ENCODE peak calls at places on chromosome 11, in five cellular contexts. One of them, this sample, is unnamed.

GRCh38 chr11:134069426-134069921 is 602 bp downstream of the JAM3 start:
- DNase-seq in H1: no peak
- DNase-seq in H9: no peak
- DNase-seq in IMR-90: peak; percentile 31
- DNase-seq in neuronal stem cell: no peak
- DNase-seq in this sample: no peak

GRCh38 chr11:116144387-116144958 is 628.3 kb downstream of the BUD13 start:
- DNase-seq in H1: no peak
- DNase-seq in H9: peak; percentile 67
- DNase-seq in IMR-90: no peak
- DNase-seq in neuronal stem cell: no peak
- DNase-seq in this sample: no peak

GRCh38 chr11:75966546-75967287 is 151.7 kb downstream of the UVRAG start:
- DNase-seq in H1: no peak
- DNase-seq in H9: no peak
- DNase-seq in IMR-90: peak; percentile 84
- DNase-seq in neuronal stem cell: no peak
- DNase-seq in this sample: peak; percentile 86

GRCh38 chr11:19378814-19379213 is 138.1 kb upstream of the E2F8 start:
- DNase-seq in H1: no peak
- DNase-seq in H9: no peak
- DNase-seq in IMR-90: no peak
- DNase-seq in neuronal stem cell: no peak
- DNase-seq in this sample: no peak

GRCh38 chr11:44531636-44532035 is 33.8 kb upstream of the CD82 start:
- DNase-seq in H1: no peak
- DNase-seq in H9: no peak
- DNase-seq in IMR-90: no peak
- DNase-seq in neuronal stem cell: no peak
- DNase-seq in this sample: no peak

GRCh38 chr11:79393362-79394043 is 47.3 kb downstream of the TENM4 start:
- DNase-seq in H1: peak; percentile 27
- DNase-seq in H9: peak; percentile 74
- DNase-seq in IMR-90: no peak
- DNase-seq in neuronal stem cell: no peak
- DNase-seq in this sample: no peak

GRCh38 chr11:36362902-36363301 is 66.8 kb downstream of the PRR5L start:
- DNase-seq in H1: no peak
- DNase-seq in H9: no peak
- DNase-seq in IMR-90: peak; percentile 67
- DNase-seq in neuronal stem cell: no peak
- DNase-seq in this sample: peak; percentile 52

GRCh38 chr11:1782026-1782696 is 18.4 kb upstream of the CTSD start:
- DNase-seq in H1: no peak
- DNase-seq in H9: no peak
- DNase-seq in IMR-90: no peak
- DNase-seq in neuronal stem cell: no peak
- DNase-seq in this sample: peak; percentile 12

GRCh38 chr11:79413258-79413657 is 27.6 kb downstream of the TENM4 start:
- DNase-seq in H1: no peak
- DNase-seq in H9: peak; percentile 70
- DNase-seq in IMR-90: peak; percentile 94
- DNase-seq in neuronal stem cell: peak; percentile 15
- DNase-seq in this sample: no peak

GRCh38 chr11:15006139-15006759 is 34.1 kb upstream of the CALCA start:
- DNase-seq in H1: no peak
- DNase-seq in H9: peak; percentile 27
- DNase-seq in IMR-90: peak; percentile 46
- DNase-seq in neuronal stem cell: no peak
- DNase-seq in this sample: peak; percentile 73

GRCh38 chr11:101797335-101797734 is 117.5 kb upstream of the CEP126 start:
- DNase-seq in H1: no peak
- DNase-seq in H9: no peak
- DNase-seq in IMR-90: peak; percentile 70
- DNase-seq in neuronal stem cell: no peak
- DNase-seq in this sample: no peak

GRCh38 chr11:130778026-130778425 is 138.3 kb downstream of the SNX19 start:
- DNase-seq in H1: no peak
- DNase-seq in H9: no peak
- DNase-seq in IMR-90: no peak
- DNase-seq in neuronal stem cell: no peak
- DNase-seq in this sample: no peak

GRCh38 chr11:72629266-72629665 is 45.0 kb downstream of the PDE2A start:
- DNase-seq in H1: no peak
- DNase-seq in H9: no peak
- DNase-seq in IMR-90: no peak
- DNase-seq in neuronal stem cell: no peak
- DNase-seq in this sample: no peak

GRCh38 chr11:921921-922678 is 3.6 kb upstream of the AP2A2 start:
- DNase-seq in H1: no peak
- DNase-seq in H9: no peak
- DNase-seq in IMR-90: no peak
- DNase-seq in neuronal stem cell: no peak
- DNase-seq in this sample: no peak

GRCh38 chr11:94595061-94595460 is 27.9 kb downstream of the PIWIL4 start:
- DNase-seq in H1: no peak
- DNase-seq in H9: no peak
- DNase-seq in IMR-90: no peak
- DNase-seq in neuronal stem cell: no peak
- DNase-seq in this sample: no peak

GRCh38 chr11:761526-762108 is 14.4 kb downstream of the TALDO1 start:
- DNase-seq in H1: no peak
- DNase-seq in H9: no peak
- DNase-seq in IMR-90: no peak
- DNase-seq in neuronal stem cell: no peak
- DNase-seq in this sample: no peak

GRCh38 chr11:60905551-60906113 is 753 bp downstream of the PRPF19 start:
- DNase-seq in H1: no peak
- DNase-seq in H9: no peak
- DNase-seq in IMR-90: peak; percentile 78
- DNase-seq in neuronal stem cell: no peak
- DNase-seq in this sample: peak; percentile 45

GRCh38 chr11:120413480-120413879 is 77.3 kb downstream of the ARHGEF12 start:
- DNase-seq in H1: no peak
- DNase-seq in H9: no peak
- DNase-seq in IMR-90: peak; percentile 85
- DNase-seq in neuronal stem cell: no peak
- DNase-seq in this sample: no peak

GRCh38 chr11:66722745-66723651 is 6.0 kb downstream of the SPTBN2 start:
- DNase-seq in H1: no peak
- DNase-seq in H9: no peak
- DNase-seq in IMR-90: no peak
- DNase-seq in neuronal stem cell: no peak
- DNase-seq in this sample: no peak

GRCh38 chr11:14386895-14387480 is 28.0 kb upstream of the RRAS2 start:
- DNase-seq in H1: peak; percentile 15
- DNase-seq in H9: peak; percentile 78
- DNase-seq in IMR-90: peak; percentile 89
- DNase-seq in neuronal stem cell: peak; percentile 70
- DNase-seq in this sample: peak; percentile 84

GRCh38 chr11:44731685-44732411 is 5.1 kb downstream of the TSPAN18 start:
- DNase-seq in H1: no peak
- DNase-seq in H9: peak; percentile 60
- DNase-seq in IMR-90: no peak
- DNase-seq in neuronal stem cell: no peak
- DNase-seq in this sample: peak; percentile 42

GRCh38 chr11:12269104-12269441 is 108.3 kb upstream of the PARVA start:
- DNase-seq in H1: no peak
- DNase-seq in H9: no peak
- DNase-seq in IMR-90: peak; percentile 68
- DNase-seq in neuronal stem cell: no peak
- DNase-seq in this sample: peak; percentile 60

GRCh38 chr11:76860539-76861475 is at the start of gene ACER3:
- DNase-seq in H1: peak; percentile 80
- DNase-seq in H9: peak; percentile 94
- DNase-seq in IMR-90: peak; percentile 78
- DNase-seq in neuronal stem cell: peak; percentile 92
- DNase-seq in this sample: peak; percentile 91

GRCh38 chr11:69949327-69949726 is 128.8 kb upstream of the ANO1 start:
- DNase-seq in H1: no peak
- DNase-seq in H9: peak; percentile 48
- DNase-seq in IMR-90: peak; percentile 95
- DNase-seq in neuronal stem cell: no peak
- DNase-seq in this sample: peak; percentile 83

GRCh38 chr11:282171-282570 is 4.0 kb downstream of the NLRP6 start:
- DNase-seq in H1: no peak
- DNase-seq in H9: no peak
- DNase-seq in IMR-90: no peak
- DNase-seq in neuronal stem cell: no peak
- DNase-seq in this sample: no peak

GRCh38 chr11:123702137-123702536 is 39.3 kb downstream of the ZNF202 start:
- DNase-seq in H1: no peak
- DNase-seq in H9: no peak
- DNase-seq in IMR-90: no peak
- DNase-seq in neuronal stem cell: no peak
- DNase-seq in this sample: no peak

GRCh38 chr11:32893091-32893946 is 708 bp downstream of the QSER1 start:
- DNase-seq in H1: no peak
- DNase-seq in H9: peak; percentile 68
- DNase-seq in IMR-90: peak; percentile 26
- DNase-seq in neuronal stem cell: peak; percentile 77
- DNase-seq in this sample: peak; percentile 31

GRCh38 chr11:422249-422656 is 7.5 kb upstream of the SIGIRR start:
- DNase-seq in H1: no peak
- DNase-seq in H9: no peak
- DNase-seq in IMR-90: no peak
- DNase-seq in neuronal stem cell: no peak
- DNase-seq in this sample: peak; percentile 60

GRCh38 chr11:83713701-83714100 is 427.5 kb upstream of the CCDC90B start:
- DNase-seq in H1: no peak
- DNase-seq in H9: no peak
- DNase-seq in IMR-90: peak; percentile 3
- DNase-seq in neuronal stem cell: no peak
- DNase-seq in this sample: no peak

GRCh38 chr11:114176321-114176720 is 116.8 kb downstream of the ZBTB16 start:
- DNase-seq in H1: no peak
- DNase-seq in H9: no peak
- DNase-seq in IMR-90: no peak
- DNase-seq in neuronal stem cell: no peak
- DNase-seq in this sample: no peak

GRCh38 chr11:19161651-19162050 is 40.1 kb downstream of the CSRP3 start:
- DNase-seq in H1: no peak
- DNase-seq in H9: no peak
- DNase-seq in IMR-90: no peak
- DNase-seq in neuronal stem cell: no peak
- DNase-seq in this sample: no peak

DNA sequence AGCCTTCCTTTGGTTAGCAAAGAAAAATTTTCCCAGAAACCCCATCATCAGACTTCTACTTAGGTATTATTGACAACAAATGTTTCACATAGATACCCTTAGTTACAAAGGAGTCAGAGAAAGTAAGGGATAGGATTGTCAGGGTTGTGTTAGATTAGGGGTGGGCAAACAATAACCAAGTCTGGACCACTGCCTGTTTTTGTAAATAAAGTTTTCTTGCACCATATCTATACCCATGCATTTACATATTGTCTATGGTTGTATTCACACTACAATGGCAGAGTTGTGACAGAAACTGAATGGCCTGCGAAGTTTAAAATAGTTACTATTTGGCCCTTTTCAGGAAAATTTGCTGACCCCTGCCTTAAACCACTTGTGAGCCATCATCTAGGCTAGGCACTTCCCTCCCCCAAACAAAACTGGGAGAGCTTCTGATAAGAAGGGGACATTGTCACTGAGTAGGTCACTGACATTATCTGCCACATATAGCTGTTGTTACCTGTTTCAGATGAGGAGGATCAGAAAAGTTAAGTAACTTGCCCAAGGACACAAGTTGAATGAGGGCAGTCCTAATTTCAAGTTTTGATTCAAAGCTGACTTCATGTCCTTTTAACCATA is 40.7 kb upstream of the TMEM135 start:
- DNase-seq in H1: no peak
- DNase-seq in H9: no peak
- DNase-seq in IMR-90: no peak
- DNase-seq in neuronal stem cell: no peak
- DNase-seq in this sample: no peak
- H2BK120ac ChIP-seq in H1: no peak overlapping the region
- H2BK120ac ChIP-seq in H9: no peak overlapping the region
- H2BK120ac ChIP-seq in IMR-90: no peak overlapping the region
- H2BK120ac ChIP-seq in neuronal stem cell: no peak overlapping the region
- H2BK120ac ChIP-seq in this sample: no peak overlapping the region

GRCh38 chr11:64844330-64845124 is at the start of gene CDC42BPG:
- DNase-seq in H1: no peak
- DNase-seq in H9: peak; percentile 91
- DNase-seq in IMR-90: peak; percentile 46
- DNase-seq in neuronal stem cell: no peak
- DNase-seq in this sample: peak; percentile 92
- H2BK120ac ChIP-seq in H1: no peak within 1 kb of the TSS
- H2BK120ac ChIP-seq in H9: no peak within 1 kb of the TSS
- H2BK120ac ChIP-seq in IMR-90: no peak within 1 kb of the TSS
- H2BK120ac ChIP-seq in neuronal stem cell: peak within 1 kb of the TSS; percentile 39
- H2BK120ac ChIP-seq in this sample: peak within 1 kb of the TSS; percentile 98

GRCh38 chr11:125625594-125626380 is 824 bp downstream of the CHEK1 start:
- DNase-seq in H1: peak; percentile 85
- DNase-seq in H9: peak; percentile 94
- DNase-seq in IMR-90: peak; percentile 85
- DNase-seq in neuronal stem cell: peak; percentile 95
- DNase-seq in this sample: peak; percentile 90

GRCh38 chr11:125623064-125623463 is 1.9 kb upstream of the CHEK1 start:
- DNase-seq in H1: no peak
- DNase-seq in H9: no peak
- DNase-seq in IMR-90: no peak
- DNase-seq in neuronal stem cell: no peak
- DNase-seq in this sample: no peak

GRCh38 chr11:125626381-125626950 is 1.5 kb downstream of the CHEK1 start:
- DNase-seq in H1: peak; percentile 82
- DNase-seq in H9: no peak
- DNase-seq in IMR-90: peak; percentile 16
- DNase-seq in neuronal stem cell: no peak
- DNase-seq in this sample: no peak

GRCh38 chr11:125625225-125625593 is 246 bp downstream of the CHEK1 start:
- DNase-seq in H1: no peak
- DNase-seq in H9: no peak
- DNase-seq in IMR-90: no peak
- DNase-seq in neuronal stem cell: no peak
- DNase-seq in this sample: no peak

DNA sequence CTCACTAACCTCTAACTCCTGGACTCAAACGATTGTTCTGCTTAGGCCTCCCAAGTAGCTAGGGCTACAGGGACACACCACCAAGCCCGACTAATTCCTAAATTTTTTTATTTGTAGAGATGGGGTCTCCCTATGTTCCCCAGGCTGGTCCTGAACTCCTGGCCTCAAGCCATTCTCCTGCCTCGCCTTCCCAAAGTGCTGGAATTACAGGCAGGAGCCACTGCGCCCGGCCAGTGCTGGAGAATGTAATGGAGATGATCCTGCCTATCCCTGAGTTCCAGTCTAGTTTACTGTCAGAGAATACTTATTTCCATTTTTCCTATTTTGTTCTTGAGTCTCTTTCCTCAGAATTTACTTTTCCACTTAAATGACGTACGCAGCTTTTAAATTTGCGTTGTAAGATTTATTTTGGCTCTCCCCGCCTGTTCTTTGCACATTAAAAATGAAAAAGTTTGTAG is at the start of gene CHEK1:
- DNase-seq in H1: no peak
- DNase-seq in H9: no peak
- DNase-seq in IMR-90: no peak
- DNase-seq in neuronal stem cell: no peak
- DNase-seq in this sample: no peak
- H2BK120ac ChIP-seq in H1: no peak within 1 kb of the TSS
- H2BK120ac ChIP-seq in H9: no peak within 1 kb of the TSS
- H2BK120ac ChIP-seq in IMR-90: peak within 1 kb of the TSS; percentile 94
- H2BK120ac ChIP-seq in neuronal stem cell: peak within 1 kb of the TSS; percentile 47
- H2BK120ac ChIP-seq in this sample: peak within 1 kb of the TSS; percentile 79

GRCh38 chr11:110196884-110197420 is 99.5 kb downstream of the RDX start:
- DNase-seq in H1: no peak
- DNase-seq in H9: no peak
- DNase-seq in IMR-90: no peak
- DNase-seq in neuronal stem cell: no peak
- DNase-seq in this sample: no peak
- H2BK120ac ChIP-seq in H1: no peak overlapping the region
- H2BK120ac ChIP-seq in H9: no peak overlapping the region
- H2BK120ac ChIP-seq in IMR-90: peak overlapping the region; percentile 70
- H2BK120ac ChIP-seq in neuronal stem cell: no peak overlapping the region
- H2BK120ac ChIP-seq in this sample: no peak overlapping the region